ENCODE peak calls at places on chromosome 4, in seven cellular contexts. G is activated CD4-positive, alpha-beta T cell treated with anti-CD3 and anti-CD28 coated beads, Interleukin-2, amount 50 U/mL, for 48 hours; V is AG09309; E is heart right ventricle; U is HFF-Myc; F is adipocyte; A is foreskin fibroblast. Q is an unnamed sample.

GRCh38 chr4:7427326-7428260 is 7.1 kb downstream of the PSAPL1 start:
- DNase-seq in G (no peak), V (no peak), E (no peak), U (no peak), F (no peak), A (no peak), Q (no peak)

GRCh38 chr4:108483077-108483476 is 137.3 kb upstream of the RPL34 start:
- DNase-seq in G (peak), V (no peak), E (no peak), U (no peak), F (no peak), A (no peak), Q (no peak)

GRCh38 chr4:98905297-98905696 is 23.6 kb downstream of the EIF4E start:
- DNase-seq in G (no peak), V (no peak), E (no peak), U (no peak), F (no peak), A (no peak), Q (no peak)

GRCh38 chr4:2936773-2937145 is 26.4 kb downstream of the NOP14 start:
- DNase-seq in G (peak), V (no peak), E (no peak), U (no peak), F (no peak), A (peak), Q (no peak)

GRCh38 chr4:3202836-3203820 is 45.8 kb upstream of the MSANTD1 start:
- DNase-seq in G (peak), V (no peak), E (no peak), U (no peak), F (peak), A (no peak), Q (no peak)

GRCh38 chr4:5575941-5576340 is 132.4 kb downstream of the EVC2 start:
- DNase-seq in G (no peak), V (no peak), E (no peak), U (no peak), F (no peak), A (no peak), Q (no peak)

GRCh38 chr4:185201983-185202962 is 1.5 kb downstream of the CFAP97 start:
- DNase-seq in G (peak), V (no peak), E (no peak), U (no peak), F (peak), A (no peak), Q (no peak)

GRCh38 chr4:71009796-71010588 is 16.5 kb downstream of the DCK start:
- DNase-seq in G (no peak), V (no peak), E (no peak), U (peak), F (peak), A (no peak), Q (no peak)

GRCh38 chr4:132683957-132684356 is 465.1 kb upstream of the PCDH10 start:
- DNase-seq in G (no peak), V (no peak), E (no peak), U (no peak), F (no peak), A (no peak), Q (no peak)

GRCh38 chr4:6910960-6911874 is 1.6 kb downstream of the TBC1D14 start:
- DNase-seq in G (no peak), V (no peak), E (no peak), U (no peak), F (no peak), A (no peak), Q (no peak)

GRCh38 chr4:60948008-60948407 is 252.1 kb upstream of the ADGRL3 start:
- DNase-seq in G (no peak), V (no peak), E (no peak), U (no peak), F (peak), A (no peak), Q (no peak)

GRCh38 chr4:158133551-158133950 is 39.3 kb downstream of the GASK1B start:
- DNase-seq in G (no peak), V (no peak), E (no peak), U (no peak), F (no peak), A (no peak), Q (no peak)

GRCh38 chr4:146998157-146998556 is 52.5 kb upstream of the TTC29 start:
- DNase-seq in G (no peak), V (no peak), E (no peak), U (no peak), F (no peak), A (no peak), Q (no peak)

GRCh38 chr4:117400039-117400835 is 314.9 kb upstream of the TRAM1L1 start:
- DNase-seq in G (no peak), V (no peak), E (no peak), U (peak), F (peak), A (peak), Q (no peak)

GRCh38 chr4:146654976-146655761 is 16.5 kb downstream of the POU4F2 start:
- DNase-seq in G (no peak), V (no peak), E (no peak), U (no peak), F (peak), A (no peak), Q (no peak)

GRCh38 chr4:3772632-3773031 is 6.4 kb downstream of the ADRA2C start:
- DNase-seq in G (no peak), V (no peak), E (no peak), U (no peak), F (no peak), A (no peak), Q (no peak)

Q was measured in pulmonary artery endothelial cell.